ENCODE peak calls at places on chromosomes 5 and 9, in five cellular contexts. One of them, this sample, is unnamed.

GRCh38 chr5:151811593-151812321 is 40.0 kb downstream of the G3BP1 start:
- DNase-seq in activated CD8-positive, alpha-beta T cell treated with anti-CD3 and anti-CD28 coated beads for 36 hours: no peak
- DNase-seq in breast epithelium: peak; percentile 24
- DNase-seq in AG09309: peak; percentile 18
- DNase-seq in mammary epithelial cell: peak; percentile 16
- DNase-seq in this sample: no peak

GRCh38 chr5:102678267-102679058 is 76.6 kb upstream of the PAM start:
- DNase-seq in activated CD8-positive, alpha-beta T cell treated with anti-CD3 and anti-CD28 coated beads for 36 hours: no peak
- DNase-seq in mammary epithelial cell: peak; percentile 38
- DNase-seq in AG09309: no peak
- DNase-seq in breast epithelium: no peak
- DNase-seq in this sample: no peak

GRCh38 chr5:179274321-179275315 is 70.6 kb downstream of the ADAMTS2 start:
- DNase-seq in mammary epithelial cell: no peak
- DNase-seq in AG09309: no peak
- DNase-seq in breast epithelium: no peak
- DNase-seq in activated CD8-positive, alpha-beta T cell treated with anti-CD3 and anti-CD28 coated beads for 36 hours: no peak
- DNase-seq in this sample: no peak

GRCh38 chr5:166349036-166349435 is 1942.4 kb upstream of the WWC1 start:
- DNase-seq in activated CD8-positive, alpha-beta T cell treated with anti-CD3 and anti-CD28 coated beads for 36 hours: no peak
- DNase-seq in AG09309: no peak
- DNase-seq in mammary epithelial cell: no peak
- DNase-seq in breast epithelium: no peak
- DNase-seq in this sample: no peak

GRCh38 chr9:91905958-91906585 is 44.0 kb downstream of the ROR2 start:
- DNase-seq in activated CD8-positive, alpha-beta T cell treated with anti-CD3 and anti-CD28 coated beads for 36 hours: peak; percentile 71
- DNase-seq in breast epithelium: no peak
- DNase-seq in AG09309: no peak
- DNase-seq in mammary epithelial cell: no peak
- DNase-seq in this sample: no peak

GRCh38 chr5:1516615-1517601 is 6.9 kb downstream of the LPCAT1 start:
- DNase-seq in breast epithelium: no peak
- DNase-seq in activated CD8-positive, alpha-beta T cell treated with anti-CD3 and anti-CD28 coated beads for 36 hours: no peak
- DNase-seq in AG09309: peak; percentile 38
- DNase-seq in mammary epithelial cell: peak; percentile 5
- DNase-seq in this sample: peak; percentile 20

GRCh38 chr5:123882946-123883345 is 371.0 kb downstream of the CSNK1G3 start:
- DNase-seq in breast epithelium: no peak
- DNase-seq in AG09309: no peak
- DNase-seq in mammary epithelial cell: no peak
- DNase-seq in activated CD8-positive, alpha-beta T cell treated with anti-CD3 and anti-CD28 coated beads for 36 hours: no peak
- DNase-seq in this sample: no peak

GRCh38 chr9:130239741-130240241 is 25.8 kb upstream of the HMCN2 start:
- DNase-seq in activated CD8-positive, alpha-beta T cell treated with anti-CD3 and anti-CD28 coated beads for 36 hours: peak; percentile 83
- DNase-seq in breast epithelium: no peak
- DNase-seq in mammary epithelial cell: no peak
- DNase-seq in AG09309: no peak
- DNase-seq in this sample: no peak

GRCh38 chr5:62082370-62082778 is 223.6 kb upstream of the KIF2A start:
- DNase-seq in breast epithelium: no peak
- DNase-seq in AG09309: peak; percentile 71
- DNase-seq in mammary epithelial cell: peak; percentile 88
- DNase-seq in activated CD8-positive, alpha-beta T cell treated with anti-CD3 and anti-CD28 coated beads for 36 hours: no peak
- DNase-seq in this sample: no peak

GRCh38 chr5:4777435-4777834 is 362.7 kb upstream of the ADAMTS16 start:
- DNase-seq in AG09309: no peak
- DNase-seq in breast epithelium: no peak
- DNase-seq in activated CD8-positive, alpha-beta T cell treated with anti-CD3 and anti-CD28 coated beads for 36 hours: no peak
- DNase-seq in mammary epithelial cell: no peak
- DNase-seq in this sample: no peak

GRCh38 chr5:1214163-1214935 is 10.8 kb upstream of the SLC6A18 start:
- DNase-seq in AG09309: no peak
- DNase-seq in activated CD8-positive, alpha-beta T cell treated with anti-CD3 and anti-CD28 coated beads for 36 hours: no peak
- DNase-seq in breast epithelium: no peak
- DNase-seq in mammary epithelial cell: no peak
- DNase-seq in this sample: no peak

GRCh38 chr5:98768160-98769005 is 5.1 kb upstream of the RGMB start:
- DNase-seq in activated CD8-positive, alpha-beta T cell treated with anti-CD3 and anti-CD28 coated beads for 36 hours: peak; percentile 35
- DNase-seq in mammary epithelial cell: no peak
- DNase-seq in AG09309: no peak
- DNase-seq in breast epithelium: no peak
- DNase-seq in this sample: peak; percentile 81

GRCh38 chr5:81207009-81207408 is 26.1 kb upstream of the CKMT2 start:
- DNase-seq in mammary epithelial cell: no peak
- DNase-seq in breast epithelium: no peak
- DNase-seq in activated CD8-positive, alpha-beta T cell treated with anti-CD3 and anti-CD28 coated beads for 36 hours: peak; percentile 20
- DNase-seq in AG09309: no peak
- DNase-seq in this sample: no peak
- TF ChIP-seq CTCF in mammary epithelial cell: no peak
- TF ChIP-seq CTCF in breast epithelium: no peak
- TF ChIP-seq CTCF in activated CD8-positive, alpha-beta T cell treated with anti-CD3 and anti-CD28 coated beads for 36 hours: no peak
- TF ChIP-seq CTCF in AG09309: peak; percentile 27
- TF ChIP-seq CTCF in this sample: no peak

DNA sequence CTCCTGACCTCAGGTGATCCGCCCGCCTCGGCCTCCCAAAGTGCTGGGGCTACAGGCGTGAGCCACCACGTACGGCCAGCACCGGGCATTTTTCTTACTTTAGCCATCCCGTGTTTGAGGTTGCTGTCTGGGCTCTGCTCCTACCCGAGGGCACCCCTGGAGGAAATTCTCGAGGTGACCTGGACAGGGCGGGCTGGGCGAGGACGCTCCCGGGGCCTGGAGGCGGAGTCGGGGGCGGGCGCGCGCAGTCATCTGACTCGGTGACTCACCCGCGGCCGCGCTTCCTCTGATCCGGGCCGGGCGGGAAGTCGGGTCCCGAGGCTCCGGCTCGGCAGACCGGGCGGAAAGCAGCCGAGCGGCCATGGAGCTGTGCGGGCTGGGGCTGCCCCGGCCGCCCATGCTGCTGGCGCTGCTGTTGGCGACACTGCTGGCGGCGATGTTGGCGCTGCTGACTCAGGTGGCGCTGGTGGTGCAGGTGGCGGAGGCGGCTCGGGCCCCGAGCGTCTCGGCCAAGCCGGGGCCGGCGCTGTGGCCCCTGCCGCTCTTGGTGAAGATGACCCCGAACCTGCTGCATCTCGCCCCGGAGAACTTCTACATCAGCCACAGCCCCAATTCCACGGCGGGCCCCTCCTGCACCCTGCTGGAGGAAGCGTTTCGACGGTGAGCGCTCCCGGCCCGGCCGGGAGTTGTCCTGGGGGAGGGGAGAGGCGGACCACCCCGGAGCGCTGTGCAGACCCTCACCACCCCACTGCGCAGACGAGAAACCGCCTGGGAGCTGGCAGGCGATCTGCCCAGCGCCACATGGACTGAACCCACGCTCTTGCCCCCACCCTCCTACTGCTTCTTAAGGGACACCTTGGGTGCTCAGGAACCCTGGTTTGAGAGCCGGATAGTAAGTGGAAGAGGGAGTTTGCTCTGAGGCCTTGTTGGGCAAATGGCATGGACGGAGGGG is at the start of gene HEXB:
- DNase-seq in breast epithelium: peak; percentile 80
- DNase-seq in mammary epithelial cell: peak; percentile 85
- DNase-seq in activated CD8-positive, alpha-beta T cell treated with anti-CD3 and anti-CD28 coated beads for 36 hours: peak; percentile 92
- DNase-seq in AG09309: no peak
- DNase-seq in this sample: peak; percentile 94
- TF ChIP-seq CTCF in breast epithelium: no peak
- TF ChIP-seq CTCF in mammary epithelial cell: no peak
- TF ChIP-seq CTCF in activated CD8-positive, alpha-beta T cell treated with anti-CD3 and anti-CD28 coated beads for 36 hours: no peak
- TF ChIP-seq CTCF in AG09309: no peak
- TF ChIP-seq CTCF in this sample: no peak

GRCh38 chr9:127463382-127463781 is 12.1 kb downstream of the LRSAM1 start:
- DNase-seq in breast epithelium: no peak
- DNase-seq in AG09309: no peak
- DNase-seq in mammary epithelial cell: no peak
- DNase-seq in activated CD8-positive, alpha-beta T cell treated with anti-CD3 and anti-CD28 coated beads for 36 hours: no peak
- DNase-seq in this sample: no peak

GRCh38 chr9:127457191-127457878 is 6.0 kb downstream of the LRSAM1 start:
- DNase-seq in activated CD8-positive, alpha-beta T cell treated with anti-CD3 and anti-CD28 coated beads for 36 hours: no peak
- DNase-seq in breast epithelium: no peak
- DNase-seq in mammary epithelial cell: no peak
- DNase-seq in AG09309: no peak
- DNase-seq in this sample: no peak

GRCh38 chr9:127463891-127464290 is 12.6 kb downstream of the LRSAM1 start:
- DNase-seq in breast epithelium: no peak
- DNase-seq in AG09309: no peak
- DNase-seq in mammary epithelial cell: no peak
- DNase-seq in activated CD8-positive, alpha-beta T cell treated with anti-CD3 and anti-CD28 coated beads for 36 hours: no peak
- DNase-seq in this sample: no peak

GRCh38 chr9:127455299-127455992 is 4.1 kb downstream of the LRSAM1 start:
- DNase-seq in breast epithelium: no peak
- DNase-seq in mammary epithelial cell: peak; percentile 21
- DNase-seq in activated CD8-positive, alpha-beta T cell treated with anti-CD3 and anti-CD28 coated beads for 36 hours: peak; percentile 51
- DNase-seq in AG09309: no peak
- DNase-seq in this sample: peak; percentile 40

GRCh38 chr9:127458921-127459320 is 7.6 kb downstream of the LRSAM1 start:
- DNase-seq in breast epithelium: no peak
- DNase-seq in mammary epithelial cell: no peak
- DNase-seq in AG09309: no peak
- DNase-seq in activated CD8-positive, alpha-beta T cell treated with anti-CD3 and anti-CD28 coated beads for 36 hours: no peak
- DNase-seq in this sample: no peak
- TF ChIP-seq CTCF in breast epithelium: no peak
- TF ChIP-seq CTCF in mammary epithelial cell: no peak
- TF ChIP-seq CTCF in AG09309: no peak
- TF ChIP-seq CTCF in activated CD8-positive, alpha-beta T cell treated with anti-CD3 and anti-CD28 coated beads for 36 hours: no peak
- TF ChIP-seq CTCF in this sample: no peak

GRCh38 chr9:36980148-36980974 is 53.7 kb downstream of the PAX5 start:
- DNase-seq in breast epithelium: no peak
- DNase-seq in activated CD8-positive, alpha-beta T cell treated with anti-CD3 and anti-CD28 coated beads for 36 hours: peak; percentile 32
- DNase-seq in AG09309: no peak
- DNase-seq in mammary epithelial cell: peak; percentile 32
- DNase-seq in this sample: no peak
- TF ChIP-seq CTCF in breast epithelium: no peak
- TF ChIP-seq CTCF in activated CD8-positive, alpha-beta T cell treated with anti-CD3 and anti-CD28 coated beads for 36 hours: no peak
- TF ChIP-seq CTCF in AG09309: peak; percentile 16
- TF ChIP-seq CTCF in mammary epithelial cell: no peak
- TF ChIP-seq CTCF in this sample: no peak

DNA sequence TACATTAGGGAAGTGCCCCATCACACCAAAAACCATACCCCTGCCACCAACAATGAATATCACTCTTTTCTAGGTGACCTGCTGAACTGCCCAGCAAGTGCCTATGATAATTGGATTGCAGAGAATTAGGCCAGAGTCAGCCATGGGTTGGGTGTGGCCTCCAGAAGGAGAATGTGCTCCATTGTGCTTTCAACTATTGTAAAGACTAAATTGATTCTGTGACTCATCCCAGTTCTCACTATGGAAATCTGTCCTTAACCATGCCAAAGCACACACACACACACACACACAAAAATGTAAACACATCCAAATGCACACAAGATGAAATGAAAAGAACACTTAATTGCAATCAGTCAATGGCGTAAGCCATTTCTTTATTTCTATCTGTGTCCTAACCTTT is 25.7 kb downstream of the DRD1 start:
- DNase-seq in AG09309: no peak
- DNase-seq in breast epithelium: no peak
- DNase-seq in activated CD8-positive, alpha-beta T cell treated with anti-CD3 and anti-CD28 coated beads for 36 hours: no peak
- DNase-seq in mammary epithelial cell: peak; percentile 1
- DNase-seq in this sample: no peak
- TF ChIP-seq CTCF in AG09309: no peak
- TF ChIP-seq CTCF in breast epithelium: no peak
- TF ChIP-seq CTCF in activated CD8-positive, alpha-beta T cell treated with anti-CD3 and anti-CD28 coated beads for 36 hours: no peak
- TF ChIP-seq CTCF in mammary epithelial cell: no peak
- TF ChIP-seq CTCF in this sample: no peak

GRCh38 chr5:129096382-129096991 is 1.9 kb downstream of the ISOC1 start:
- DNase-seq in breast epithelium: no peak
- DNase-seq in activated CD8-positive, alpha-beta T cell treated with anti-CD3 and anti-CD28 coated beads for 36 hours: no peak
- DNase-seq in mammary epithelial cell: no peak
- DNase-seq in AG09309: no peak
- DNase-seq in this sample: peak; percentile 19
- TF ChIP-seq CTCF in breast epithelium: no peak
- TF ChIP-seq CTCF in activated CD8-positive, alpha-beta T cell treated with anti-CD3 and anti-CD28 coated beads for 36 hours: no peak
- TF ChIP-seq CTCF in mammary epithelial cell: peak; percentile 2
- TF ChIP-seq CTCF in AG09309: no peak
- TF ChIP-seq CTCF in this sample: no peak

DNA sequence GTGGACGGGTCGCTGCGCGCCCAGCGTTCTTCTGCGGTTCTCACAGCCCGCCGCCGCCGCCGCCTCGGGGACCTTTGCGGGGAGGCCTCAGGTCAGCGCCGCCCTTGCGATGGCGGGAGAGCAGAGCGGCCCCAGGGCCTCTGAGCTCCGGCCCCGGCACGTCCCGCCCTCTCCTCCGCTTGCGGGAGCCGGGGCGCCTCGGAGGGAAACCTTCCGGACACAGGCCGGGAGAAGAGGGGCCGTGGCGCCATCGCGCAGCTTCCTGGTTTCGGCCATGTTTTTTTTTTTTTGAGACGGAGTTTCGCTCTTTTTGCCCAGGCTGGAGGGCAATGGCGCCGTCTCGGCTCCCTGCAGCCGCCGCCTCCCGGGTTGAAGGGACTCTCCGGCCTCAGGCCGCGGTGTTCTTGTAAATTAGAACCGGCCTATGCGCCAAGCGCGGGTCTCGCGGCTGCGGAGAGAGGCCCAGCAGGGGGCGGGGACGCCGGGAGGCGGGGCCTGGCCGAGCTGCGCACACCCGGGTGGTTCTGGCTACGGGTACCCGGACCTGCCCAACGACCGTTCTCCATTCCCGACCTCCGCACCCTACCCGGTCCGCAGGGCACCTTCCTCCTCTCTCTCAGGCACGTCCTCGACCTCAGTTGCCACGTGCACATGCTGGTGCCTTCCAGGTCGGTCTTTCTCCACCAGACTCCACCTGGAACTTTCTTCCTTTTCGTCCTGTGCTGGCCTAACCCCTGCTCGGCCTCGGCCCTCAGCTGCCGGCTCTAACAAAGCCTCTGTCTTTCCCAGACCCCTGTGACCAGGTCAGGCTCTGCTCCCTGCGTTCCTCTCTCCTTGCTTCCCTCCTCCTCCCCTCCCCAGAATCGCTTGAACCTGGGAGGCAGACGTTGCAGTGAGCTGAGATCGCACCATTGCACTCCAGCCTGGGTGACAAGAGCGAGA is 28.8 kb upstream of the MGAT1 start:
- DNase-seq in mammary epithelial cell: peak; percentile 40
- DNase-seq in AG09309: no peak
- DNase-seq in activated CD8-positive, alpha-beta T cell treated with anti-CD3 and anti-CD28 coated beads for 36 hours: peak; percentile 83
- DNase-seq in breast epithelium: peak; percentile 73
- DNase-seq in this sample: peak; percentile 92
- TF ChIP-seq CTCF in mammary epithelial cell: no peak
- TF ChIP-seq CTCF in AG09309: no peak
- TF ChIP-seq CTCF in activated CD8-positive, alpha-beta T cell treated with anti-CD3 and anti-CD28 coated beads for 36 hours: no peak
- TF ChIP-seq CTCF in breast epithelium: no peak
- TF ChIP-seq CTCF in this sample: no peak